ENCODE peak calls at places on chromosome 20, in four cellular contexts. L is A549; B is activated naive CD4-positive, alpha-beta T cell treated with anti-CD3 and anti-CD28 coated beads for 36 hours; Z is posterior vena cava. F is an unnamed sample.

GRCh38 chr20:4014031-4014474 is 1.3 kb downstream of the RNF24 start:
- DNase-seq in L (peak; percentile 73), B (peak; percentile 52), Z (no peak), F (no peak)

GRCh38 chr20:34540596-34541263 is 17.8 kb upstream of the MAP1LC3A start:
- DNase-seq in L (no peak), B (no peak), Z (no peak), F (peak; percentile 57)

GRCh38 chr20:38321959-38322598 is 18.1 kb downstream of the BPI start:
- DNase-seq in L (peak; percentile 55), B (peak; percentile 27), Z (no peak), F (no peak)

GRCh38 chr20:61223121-61223520 is 28.9 kb upstream of the CDH4 start:
- DNase-seq in L (no peak), B (no peak), Z (no peak), F (no peak)

GRCh38 chr20:9592419-9592818 is 78.0 kb downstream of the LAMP5 start:
- DNase-seq in L (no peak), B (no peak), Z (no peak), F (no peak)

GRCh38 chr20:1370548-1371110 is 22.2 kb downstream of the FKBP1A start:
- DNase-seq in L (no peak), B (no peak), Z (no peak), F (no peak)

GRCh38 chr20:58669287-58670006 is 18.4 kb downstream of the STX16 start:
- DNase-seq in L (no peak), B (no peak), Z (no peak), F (no peak)

GRCh38 chr20:17024513-17025105 is 202.2 kb upstream of the PCSK2 start:
- DNase-seq in L (peak; percentile 15), B (no peak), Z (no peak), F (no peak)

GRCh38 chr20:11159728-11160127 is 485.9 kb upstream of the JAG1 start:
- DNase-seq in L (no peak), B (no peak), Z (no peak), F (no peak)

GRCh38 chr20:19784511-19785172 is 26.6 kb downstream of the RIN2 start:
- DNase-seq in L (peak; percentile 68), B (peak; percentile 42), Z (no peak), F (peak; percentile 91)

GRCh38 chr20:15823718-15824117 is 749.5 kb downstream of the KIF16B start:
- DNase-seq in L (no peak), B (no peak), Z (no peak), F (no peak)

GRCh38 chr20:51512645-51513044 is 29.9 kb downstream of the NFATC2 start:
- DNase-seq in L (no peak), B (peak; percentile 45), Z (no peak), F (no peak)

GRCh38 chr20:14821251-14821650 is 483.8 kb upstream of the FLRT3 start:
- DNase-seq in L (no peak), B (no peak), Z (no peak), F (no peak)

GRCh38 chr20:4444404-4444803 is 277.3 kb upstream of the PRND start:
- DNase-seq in L (no peak), B (no peak), Z (no peak), F (no peak)

GRCh38 chr20:32522775-32523612 is 62.1 kb downstream of the NOL4L start:
- DNase-seq in L (no peak), B (peak; percentile 51), Z (peak; percentile 59), F (no peak)

GRCh38 chr20:25079171-25079570 is 2.8 kb downstream of the VSX1 start:
- DNase-seq in L (no peak), B (no peak), Z (no peak), F (no peak)

GRCh38 chr20:61253264-61253639 is 1.2 kb downstream of the CDH4 start:
- DNase-seq in L (peak; percentile 60), B (no peak), Z (no peak), F (no peak)

GRCh38 chr20:57060407-57061057 is 205.9 kb downstream of the BMP7 start:
- DNase-seq in L (no peak), B (no peak), Z (no peak), F (peak; percentile 37)

GRCh38 chr20:59253779-59254319 is 46.6 kb upstream of the EDN3 start:
- DNase-seq in L (no peak), B (peak; percentile 64), Z (no peak), F (no peak)

GRCh38 chr20:31819083-31819784 is at the start of gene MYLK2:
- DNase-seq in L (no peak), B (no peak), Z (no peak), F (peak; percentile 80)

GRCh38 chr20:23235173-23236027 is 115.2 kb upstream of the NXT1 start:
- DNase-seq in L (peak; percentile 47), B (peak; percentile 48), Z (peak; percentile 91), F (no peak)

GRCh38 chr20:24046905-24047304 is 58.3 kb upstream of the GGTLC1 start:
- DNase-seq in L (no peak), B (no peak), Z (no peak), F (no peak)

GRCh38 chr20:34111057-34111711 is 859 bp downstream of the EIF2S2 start:
- DNase-seq in L (no peak), B (peak; percentile 35), Z (peak; percentile 82), F (no peak)

F was measured in chondrocyte.